ENCODE peak calls at places on chromosomes 7 and 10, in five cellular contexts. I is CD8-positive, alpha-beta memory T cell; A is pancreas; R is HCT116; V is left lung. B is an unnamed sample. For H3K36me3 and H3K9me3, the result is how much of the 10 kb centered on the place peaks cover.

GRCh38 chr7:135235841-135236240 is 2.2 kb downstream of the STRA8 start:
- DNase-seq in I (no peak), A (no peak), V (no peak), R (no peak), B (no peak)

GRCh38 chr7:130627775-130628174 is 40.8 kb downstream of the COPG2 start:
- DNase-seq in V (no peak), A (no peak), I (no peak), R (no peak), B (no peak)

GRCh38 chr7:155188357-155188756 is 109.3 kb upstream of the INSIG1 start:
- DNase-seq in V (no peak), R (no peak), I (no peak), A (no peak), B (no peak)

GRCh38 chr10:24238527-24239247 is 29.7 kb downstream of the KIAA1217 start:
- DNase-seq in I (no peak), V (no peak), R (no peak), A (peak), B (no peak)

GRCh38 chr7:3432916-3433315 is 131.9 kb downstream of the SDK1 start:
- DNase-seq in A (no peak), R (no peak), I (no peak), V (no peak), B (no peak)

GRCh38 chr10:9012312-9012711 is 957.8 kb downstream of the GATA3 start:
- DNase-seq in V (no peak), I (no peak), A (no peak), R (no peak), B (no peak)

GRCh38 chr7:157271991-157272324 is 64.8 kb upstream of the DNAJB6 start:
- DNase-seq in A (peak), V (peak), I (no peak), R (no peak), B (peak)

GRCh38 chr7:80581472-80581871 is 57.0 kb upstream of the CD36 start:
- DNase-seq in I (no peak), V (no peak), A (no peak), R (no peak), B (no peak)

GRCh38 chr7:127446842-127447241 is 54.3 kb upstream of the ZNF800 start:
- DNase-seq in V (no peak), I (no peak), A (no peak), R (no peak), B (no peak)

GRCh38 chr10:51244739-51245138 is 170.5 kb downstream of the PRKG1 start:
- DNase-seq in R (no peak), A (no peak), V (no peak), I (no peak), B (no peak)

GRCh38 chr7:42914009-42914725 is 2.3 kb upstream of the C7orf25 start:
- DNase-seq in A (no peak), I (no peak), V (no peak), R (no peak), B (no peak)

GRCh38 chr10:88687853-88688467 is 18.1 kb upstream of the LIPK start:
- DNase-seq in A (no peak), I (no peak), V (no peak), R (peak), B (peak)

GRCh38 chr10:127216786-127217185 is 20.4 kb upstream of the INSYN2A start:
- DNase-seq in R (no peak), I (no peak), V (no peak), A (no peak), B (no peak)

DNA sequence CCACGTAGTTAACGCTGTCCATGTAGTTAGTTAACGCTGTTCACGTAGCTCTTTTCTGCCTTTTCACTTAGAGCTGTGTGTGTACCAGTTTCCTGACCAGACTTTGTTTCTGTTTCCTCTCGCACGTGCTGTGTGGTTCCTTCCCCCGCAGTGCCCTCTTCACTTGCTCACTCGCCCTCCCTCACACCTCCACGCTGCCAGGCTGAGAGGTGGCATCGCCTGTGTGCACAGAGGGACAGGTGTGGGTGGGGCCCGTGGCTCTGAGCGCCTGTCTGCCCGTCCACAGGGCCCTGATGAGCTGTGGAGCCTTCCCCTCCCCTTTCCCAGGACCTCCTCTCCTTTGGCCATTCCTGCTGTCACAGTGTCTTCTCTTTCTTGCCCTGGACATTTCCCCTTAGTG is 30.6 kb downstream of the WDR37 start:
- DNase-seq in A (no peak), V (no peak), I (no peak), R (no peak), B (no peak)
- H3K36me3 ChIP-seq in A (under half), V (under half), I (half or more), R (under half), B (under half)

GRCh38 chr10:83897626-83898025 is 241.7 kb upstream of the GHITM start:
- DNase-seq in I (no peak), V (no peak), A (no peak), R (no peak), B (no peak)

GRCh38 chr10:83886871-83887270 is 252.4 kb upstream of the GHITM start:
- DNase-seq in V (no peak), I (no peak), R (no peak), A (no peak), B (no peak)

GRCh38 chr10:83896219-83896618 is 243.1 kb upstream of the GHITM start:
- DNase-seq in I (no peak), V (no peak), R (no peak), A (no peak), B (no peak)

DNA sequence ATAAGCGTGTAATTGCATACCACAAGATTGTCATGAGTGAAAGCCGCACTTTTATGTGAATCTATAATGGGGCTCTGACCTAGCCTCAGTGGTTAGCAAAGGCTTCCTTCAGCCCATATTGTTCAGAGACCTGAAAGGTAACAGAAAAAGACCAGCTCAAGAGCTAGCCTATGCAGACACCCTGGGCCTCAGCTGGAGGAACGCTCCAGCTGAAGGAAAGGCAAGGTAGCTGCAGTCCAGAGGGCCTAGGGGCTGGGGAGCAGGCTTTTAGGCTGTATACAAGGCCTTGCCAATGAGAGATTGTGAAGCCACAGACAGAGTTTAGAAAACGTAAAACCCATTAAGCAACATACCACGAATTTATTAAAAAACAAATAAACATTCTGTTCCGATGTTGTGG is 246.6 kb upstream of the GHITM start:
- DNase-seq in V (no peak), I (no peak), A (no peak), R (no peak), B (no peak)
- H3K9me3 ChIP-seq in V (under half), I (under half), A (under half), R (under half), B (under half)

DNA sequence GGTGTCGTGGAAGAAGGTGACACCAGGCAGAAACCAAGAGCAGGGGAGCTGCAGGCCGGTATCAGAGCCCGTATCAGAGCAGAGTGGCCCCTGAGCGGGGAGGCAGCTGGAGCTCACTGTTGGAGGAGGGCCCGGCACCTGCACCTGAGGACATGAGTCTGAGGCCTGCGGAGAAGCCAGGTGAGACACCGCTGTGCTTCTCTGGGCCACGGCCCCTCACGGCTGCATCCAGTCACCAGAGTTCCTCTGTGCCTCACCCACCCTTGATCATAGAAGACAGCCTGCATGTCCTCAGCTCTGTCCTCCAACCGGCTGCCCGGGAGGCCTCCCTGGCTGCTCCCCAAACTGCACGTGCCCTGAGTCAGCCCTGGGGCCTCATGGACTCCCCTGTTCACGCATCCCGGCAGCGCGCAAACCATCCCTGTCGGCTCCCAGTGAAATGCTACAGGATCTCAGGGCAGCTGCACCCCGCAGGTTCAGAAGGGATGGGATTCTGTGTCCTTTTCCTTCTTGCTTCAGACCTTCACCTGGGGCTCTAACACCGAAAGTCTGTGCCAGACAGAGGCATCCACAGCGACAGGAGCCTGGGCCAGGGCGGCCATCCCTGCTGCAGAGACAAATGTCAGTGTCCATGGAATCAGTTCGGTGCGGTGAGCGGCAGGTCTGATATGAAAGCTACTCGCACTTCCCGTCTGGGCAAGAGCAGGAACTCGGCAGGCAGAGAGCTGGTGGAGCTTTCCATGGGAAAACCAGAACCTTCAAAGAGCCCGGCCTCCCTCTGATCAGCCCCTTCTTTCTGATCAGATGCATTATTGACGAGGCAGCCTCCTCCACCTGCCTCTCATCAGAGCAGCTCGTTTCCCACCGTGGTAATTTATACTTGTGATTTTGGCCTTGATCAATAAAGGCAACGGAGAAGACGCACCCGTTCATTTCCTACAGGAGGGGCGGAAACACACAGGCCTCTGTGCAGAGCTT is 111.8 kb upstream of the FAM20C start:
- DNase-seq in I (no peak), R (no peak), V (peak), A (no peak), B (no peak)
- H3K36me3 ChIP-seq in I (under half), R (under half), V (under half), A (under half), B (under half)

GRCh38 chr10:108523016-108523415 is 1358.5 kb upstream of the SORCS1 start:
- DNase-seq in V (no peak), A (no peak), I (no peak), R (no peak), B (no peak)

GRCh38 chr10:108521827-108522503 is 1357.5 kb upstream of the SORCS1 start:
- DNase-seq in R (no peak), I (no peak), V (no peak), A (no peak), B (no peak)
- H3K9me3 ChIP-seq in R (under half), I (under half), V (under half), A (under half), B (under half)

DNA sequence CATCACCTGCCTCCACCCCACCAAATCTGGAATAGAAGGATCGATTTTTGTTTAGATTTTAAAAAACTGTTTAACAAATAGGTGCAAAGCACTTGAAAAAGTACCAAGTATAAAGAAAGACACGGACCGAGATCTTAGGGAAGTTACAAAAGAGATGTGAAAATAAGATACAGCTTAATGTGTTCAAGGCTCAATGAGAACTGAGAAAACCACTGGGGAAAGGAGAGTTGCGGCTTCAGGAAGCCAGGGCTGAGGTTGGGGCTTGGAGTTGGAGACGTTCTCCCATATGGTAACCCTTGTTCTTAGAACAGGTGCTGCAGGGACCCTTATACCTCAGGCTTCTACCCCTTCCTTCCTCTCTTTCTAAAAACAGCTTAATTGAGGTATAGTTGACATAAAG is 140.2 kb downstream of the FANK1 start:
- DNase-seq in A (no peak), I (no peak), R (no peak), V (no peak), B (no peak)
- H3K36me3 ChIP-seq in A (under half), I (under half), R (under half), V (under half), B (under half)